ENCODE peak calls at places on chromosomes 12 and 14, in ten cellular contexts. T is GM06990; G is right cardiac atrium; Z is globus pallidus; I is thyroid gland; L is heart left ventricle; P is SW 1271; U is COR-L47; W is activated CD4-positive, CD25-positive, alpha-beta regulatory T cell treated with anti-CD3 and anti-CD28 coated beads, Interleukin-2, amount 50 U/mL, for 72 hours; E is caudate nucleus. R is an unnamed sample.

GRCh38 chr14:27278341-27278740 is 680.5 kb upstream of the NOVA1 start:
- DNase-seq in L (no peak), Z (no peak), W (no peak), U (no peak), P (no peak), I (no peak), E (no peak), T (no peak), G (no peak), R (no peak)

GRCh38 chr12:108568653-108569154 is 6.3 kb downstream of the ISCU start:
- DNase-seq in G (no peak), Z (no peak), L (no peak), W (peak; percentile 53), T (peak; percentile 83), E (no peak), I (no peak), P (no peak), U (no peak), R (peak; percentile 75)

GRCh38 chr14:99749142-99749541 is 44.1 kb upstream of the EML1 start:
- DNase-seq in L (no peak), T (no peak), G (peak; percentile 39), E (no peak), Z (no peak), I (no peak), U (no peak), P (peak; percentile 12), W (no peak), R (no peak)

GRCh38 chr12:64103821-64104220 is 118.3 kb downstream of the KICS2 start:
- DNase-seq in G (no peak), E (no peak), Z (no peak), W (no peak), L (no peak), I (no peak), P (no peak), T (no peak), U (no peak), R (no peak)

GRCh38 chr12:107512391-107512790 is 173.2 kb upstream of the PWP1 start:
- DNase-seq in U (no peak), P (no peak), I (no peak), E (no peak), W (no peak), Z (no peak), T (no peak), L (no peak), G (no peak), R (no peak)

GRCh38 chr12:127987199-127987901 is 279.6 kb upstream of the TMEM132C start:
- DNase-seq in W (no peak), P (no peak), G (no peak), T (no peak), Z (no peak), U (no peak), E (no peak), L (no peak), I (no peak), R (no peak)

GRCh38 chr12:130540376-130540775 is 175.7 kb downstream of the RIMBP2 start:
- DNase-seq in Z (no peak), G (no peak), I (no peak), U (no peak), L (no peak), P (no peak), W (no peak), E (no peak), T (no peak), R (no peak)

GRCh38 chr12:105166736-105167135 is 59.2 kb downstream of the WASHC4 start:
- DNase-seq in W (no peak), L (no peak), E (no peak), P (no peak), Z (no peak), I (no peak), U (no peak), G (no peak), T (no peak), R (no peak)

GRCh38 chr14:68502196-68502595 is 290.7 kb downstream of the ZFP36L1 start:
- DNase-seq in W (no peak), L (no peak), U (no peak), I (no peak), E (no peak), T (peak; percentile 41), Z (no peak), G (no peak), P (no peak), R (no peak)

GRCh38 chr14:104390941-104391901 is 188.3 kb upstream of the C14orf180 start:
- DNase-seq in E (no peak), T (no peak), W (peak; percentile 25), Z (no peak), U (no peak), G (peak; percentile 44), I (no peak), L (peak; percentile 14), P (no peak), R (no peak)

GRCh38 chr14:63435838-63436237 is 107.3 kb downstream of the PPP2R5E start:
- DNase-seq in Z (peak; percentile 75), W (no peak), G (peak; percentile 71), E (no peak), T (no peak), P (no peak), I (peak; percentile 81), U (no peak), L (peak; percentile 47), R (no peak)

GRCh38 chr12:52390739-52391617 is 5.5 kb upstream of the KRT84 start:
- DNase-seq in L (no peak), I (no peak), U (peak; percentile 17), T (no peak), P (no peak), Z (peak; percentile 3), G (no peak), W (no peak), E (no peak), R (no peak)

GRCh38 chr14:100623961-100624360 is 36.7 kb upstream of the BEGAIN start:
- DNase-seq in I (no peak), W (no peak), T (no peak), L (no peak), Z (no peak), G (no peak), U (no peak), E (no peak), P (no peak), R (no peak)

GRCh38 chr14:92259613-92260357 is 63.2 kb upstream of the SLC24A4 start:
- DNase-seq in E (no peak), G (no peak), Z (no peak), I (no peak), U (no peak), L (no peak), T (peak; percentile 84), W (no peak), P (no peak), R (peak; percentile 76)

GRCh38 chr12:43318002-43318401 is 234.0 kb downstream of the ADAMTS20 start:
- DNase-seq in Z (no peak), U (no peak), G (no peak), W (no peak), E (no peak), I (no peak), P (no peak), L (no peak), T (no peak), R (no peak)

GRCh38 chr12:26177303-26177702 is 18.1 kb upstream of the SSPN start:
- DNase-seq in W (no peak), E (no peak), G (no peak), Z (no peak), U (no peak), I (no peak), L (no peak), T (no peak), P (no peak), R (no peak)

GRCh38 chr14:72917420-72917819 is 8.8 kb upstream of the DCAF4 start:
- DNase-seq in T (no peak), P (no peak), E (no peak), G (no peak), I (no peak), U (no peak), Z (no peak), W (no peak), L (no peak), R (no peak)

GRCh38 chr12:49564241-49565118 is 3.5 kb downstream of the MCRS1 start:
- DNase-seq in I (no peak), L (no peak), T (no peak), W (no peak), P (no peak), E (no peak), Z (no peak), U (no peak), G (peak; percentile 27), R (no peak)

GRCh38 chr12:130155416-130156073 is 6.7 kb upstream of the FZD10 start:
- DNase-seq in Z (no peak), T (no peak), I (no peak), P (no peak), G (no peak), U (no peak), E (no peak), W (no peak), L (no peak), R (no peak)

GRCh38 chr14:99213603-99214002 is 58.4 kb downstream of the BCL11B start:
- DNase-seq in E (no peak), U (no peak), I (no peak), Z (no peak), W (no peak), G (no peak), T (no peak), P (no peak), L (no peak), R (no peak)

GRCh38 chr12:49880756-49881390 is 22.8 kb downstream of the FAIM2 start:
- DNase-seq in T (no peak), P (no peak), U (no peak), W (no peak), L (no peak), I (no peak), G (peak; percentile 48), E (no peak), Z (no peak), R (no peak)

GRCh38 chr12:109461049-109461845 is 15.9 kb downstream of the KCTD10 start:
- DNase-seq in W (no peak), L (peak; percentile 42), Z (peak; percentile 52), P (peak; percentile 62), I (no peak), E (no peak), G (peak; percentile 64), T (no peak), U (no peak), R (no peak)

GRCh38 chr12:6937481-6938352 is 5.9 kb upstream of the RNU7-1 start:
- DNase-seq in L (peak; percentile 94), G (peak; percentile 97), I (peak; percentile 94), U (peak; percentile 86), Z (peak; percentile 95), P (peak; percentile 94), W (peak; percentile 93), E (peak; percentile 86), T (peak; percentile 96), R (peak; percentile 91)

GRCh38 chr12:114628199-114628598 is 55.8 kb downstream of the TBX3 start:
- DNase-seq in Z (no peak), T (no peak), U (no peak), L (no peak), W (no peak), I (no peak), G (no peak), E (no peak), P (no peak), R (no peak)

GRCh38 chr12:92047058-92047826 is 98.4 kb downstream of the BTG1 start:
- DNase-seq in E (no peak), G (no peak), P (no peak), U (no peak), Z (no peak), W (no peak), T (no peak), L (no peak), I (no peak), R (no peak)

GRCh38 chr14:44897844-44898151 is 63.9 kb downstream of the KLHL28 start:
- DNase-seq in L (no peak), G (no peak), U (no peak), P (no peak), Z (no peak), T (no peak), E (no peak), W (no peak), I (no peak), R (no peak)

GRCh38 chr12:89525002-89525823 is 617 bp upstream of the GALNT4 start:
- DNase-seq in G (peak; percentile 77), U (peak; percentile 13), W (peak; percentile 52), Z (peak; percentile 51), L (peak; percentile 39), I (peak; percentile 49), P (peak; percentile 46), E (no peak), T (no peak), R (peak; percentile 61)

GRCh38 chr14:94771191-94771905 is 1.4 kb upstream of the GSC start:
- DNase-seq in L (no peak), Z (no peak), T (no peak), I (no peak), G (no peak), E (no peak), W (no peak), P (no peak), U (no peak), R (no peak)

R was measured in stimulated activated naive B cell treated with anti-CD40 and anti-IgM and Interleukin-4, amounts not matched to agents 10 μg/mL and 1 μg/mL and 100 μg/mL, for 72 hours.